ENCODE peak calls at places on chromosome 16, in eight cellular contexts. U, T, S, F, B, G, L and C are unnamed samples.

GRCh38 chr16:56732832-56733231 is 2.9 kb downstream of the NUP93 start:
- DNase-seq in U (no peak), T (no peak), S (no peak), F (no peak), B (peak; percentile 40), G (peak; percentile 10), L (no peak), C (no peak)

GRCh38 chr16:13108126-13108525 is 206.7 kb downstream of the SHISA9 start:
- DNase-seq in U (no peak), T (no peak), S (no peak), F (no peak), B (no peak), G (peak; percentile 36), L (no peak), C (no peak)

GRCh38 chr16:72298947-72299346 is 127.0 kb upstream of the PMFBP1 start:
- DNase-seq in U (no peak), T (no peak), S (no peak), F (no peak), B (no peak), G (no peak), L (no peak), C (no peak)

GRCh38 chr16:87790278-87791023 is 24.7 kb upstream of the KLHDC4 start:
- DNase-seq in U (peak; percentile 45), T (no peak), S (no peak), F (no peak), B (no peak), G (peak; percentile 89), L (peak; percentile 88), C (no peak)

GRCh38 chr16:49129935-49130334 is 151.7 kb downstream of the CBLN1 start:
- DNase-seq in U (no peak), T (no peak), S (no peak), F (no peak), B (no peak), G (no peak), L (no peak), C (no peak)

GRCh38 chr16:75471723-75472634 is 7.5 kb upstream of the TMEM170A start:
- DNase-seq in U (peak; percentile 56), T (peak; percentile 14), S (no peak), F (peak; percentile 54), B (no peak), G (peak; percentile 55), L (peak; percentile 71), C (no peak)

GRCh38 chr16:70729292-70729691 is 43.4 kb upstream of the MTSS2 start:
- DNase-seq in U (no peak), T (no peak), S (no peak), F (no peak), B (no peak), G (no peak), L (no peak), C (no peak)

GRCh38 chr16:86171329-86171728 is 272.4 kb downstream of the IRF8 start:
- DNase-seq in U (no peak), T (no peak), S (no peak), F (no peak), B (no peak), G (no peak), L (no peak), C (no peak)

GRCh38 chr16:13042291-13042690 is 140.9 kb downstream of the SHISA9 start:
- DNase-seq in U (no peak), T (no peak), S (no peak), F (no peak), B (no peak), G (no peak), L (no peak), C (no peak)

GRCh38 chr16:825298-826061 is 24.9 kb upstream of the GNG13 start:
- DNase-seq in U (no peak), T (no peak), S (no peak), F (no peak), B (no peak), G (no peak), L (no peak), C (no peak)

GRCh38 chr16:50500171-50500874 is 47.9 kb upstream of the NKD1 start:
- DNase-seq in U (no peak), T (no peak), S (no peak), F (no peak), B (no peak), G (no peak), L (no peak), C (no peak)

GRCh38 chr16:66578596-66579531 is at the start of gene CMTM2:
- DNase-seq in U (no peak), T (no peak), S (no peak), F (no peak), B (no peak), G (no peak), L (no peak), C (no peak)